ENCODE peak calls at places on chromosomes 12 and 14, in six cellular contexts. One of them, this sample, is unnamed.

GRCh38 chr14:41606249-41607118 is at the start of gene LRFN5:
- DNase-seq in A549: no peak
- DNase-seq in SK-N-SH: peak
- DNase-seq in K562: peak
- DNase-seq in H1: peak
- DNase-seq in HepG2: no peak
- DNase-seq in this sample: no peak

GRCh38 chr12:114668905-114669304 is 15.1 kb downstream of the TBX3 start:
- DNase-seq in A549: no peak
- DNase-seq in SK-N-SH: peak
- DNase-seq in K562: no peak
- DNase-seq in H1: no peak
- DNase-seq in HepG2: peak
- DNase-seq in this sample: no peak

GRCh38 chr12:116062698-116063097 is 214.8 kb downstream of the MED13L start:
- DNase-seq in A549: no peak
- DNase-seq in SK-N-SH: no peak
- DNase-seq in K562: no peak
- DNase-seq in H1: no peak
- DNase-seq in HepG2: no peak
- DNase-seq in this sample: no peak

GRCh38 chr12:121033625-121034349 is 5.3 kb downstream of the OASL start:
- DNase-seq in A549: peak
- DNase-seq in SK-N-SH: no peak
- DNase-seq in K562: no peak
- DNase-seq in H1: no peak
- DNase-seq in HepG2: no peak
- DNase-seq in this sample: peak

GRCh38 chr12:66280573-66280972 is 21.7 kb upstream of the HELB start:
- DNase-seq in A549: no peak
- DNase-seq in SK-N-SH: no peak
- DNase-seq in K562: no peak
- DNase-seq in H1: no peak
- DNase-seq in HepG2: no peak
- DNase-seq in this sample: no peak

GRCh38 chr14:24277606-24278321 is 6.4 kb upstream of the RABGGTA start:
- DNase-seq in A549: no peak
- DNase-seq in SK-N-SH: no peak
- DNase-seq in K562: no peak
- DNase-seq in H1: no peak
- DNase-seq in HepG2: no peak
- DNase-seq in this sample: no peak

GRCh38 chr14:103164786-103165185 is 41.5 kb downstream of the TNFAIP2 start:
- DNase-seq in A549: no peak
- DNase-seq in SK-N-SH: no peak
- DNase-seq in K562: no peak
- DNase-seq in H1: no peak
- DNase-seq in HepG2: no peak
- DNase-seq in this sample: no peak

GRCh38 chr12:115837220-115837619 is 440.3 kb downstream of the MED13L start:
- DNase-seq in A549: no peak
- DNase-seq in SK-N-SH: no peak
- DNase-seq in K562: no peak
- DNase-seq in H1: no peak
- DNase-seq in HepG2: no peak
- DNase-seq in this sample: no peak

GRCh38 chr12:78009031-78009430 is 178.3 kb downstream of the NAV3 start:
- DNase-seq in A549: no peak
- DNase-seq in SK-N-SH: no peak
- DNase-seq in K562: no peak
- DNase-seq in H1: no peak
- DNase-seq in HepG2: no peak
- DNase-seq in this sample: no peak

GRCh38 chr12:53950441-53950781 is 4.3 kb upstream of the HOXC12 start:
- DNase-seq in A549: no peak
- DNase-seq in SK-N-SH: no peak
- DNase-seq in K562: no peak
- DNase-seq in H1: no peak
- DNase-seq in HepG2: no peak
- DNase-seq in this sample: no peak

GRCh38 chr14:61119006-61119405 is 138.0 kb downstream of the SLC38A6 start:
- DNase-seq in A549: no peak
- DNase-seq in SK-N-SH: no peak
- DNase-seq in K562: no peak
- DNase-seq in H1: no peak
- DNase-seq in HepG2: no peak
- DNase-seq in this sample: no peak
- TF ChIP-seq RAD21 in A549: no peak
- TF ChIP-seq RAD21 in SK-N-SH: no peak
- TF ChIP-seq RAD21 in K562: no peak
- TF ChIP-seq RAD21 in H1: no peak
- TF ChIP-seq RAD21 in HepG2: no peak
- TF ChIP-seq RAD21 in this sample: no peak

DNA sequence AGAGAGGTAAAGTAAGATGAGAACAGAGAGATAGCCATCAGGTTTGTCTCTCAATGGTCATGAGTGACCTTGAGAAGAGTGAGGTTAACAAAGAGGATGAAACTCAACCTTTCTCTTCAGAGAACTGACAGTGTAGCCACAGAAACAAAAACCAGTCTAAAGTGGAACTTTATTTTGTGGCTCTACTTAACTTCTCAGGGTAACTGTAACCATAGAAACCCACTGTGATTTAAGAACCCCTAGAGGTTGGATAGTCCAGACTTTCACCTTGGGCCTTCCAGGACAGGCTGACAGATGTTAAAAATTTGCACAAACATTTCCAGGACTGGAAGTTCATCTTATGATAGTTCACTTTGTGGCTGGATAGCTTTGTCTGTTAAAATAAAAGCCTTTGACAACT is 48.5 kb downstream of the ATP23 start:
- DNase-seq in A549: no peak
- DNase-seq in SK-N-SH: no peak
- DNase-seq in K562: no peak
- DNase-seq in H1: no peak
- DNase-seq in HepG2: no peak
- DNase-seq in this sample: no peak
- TF ChIP-seq EP300 in A549: no peak
- TF ChIP-seq EP300 in SK-N-SH: no peak
- TF ChIP-seq EP300 in K562: no peak
- TF ChIP-seq EP300 in H1: no peak
- TF ChIP-seq EP300 in HepG2: no peak
- TF ChIP-seq EP300 in this sample: no peak

GRCh38 chr12:105674871-105675699 is 344.6 kb downstream of the C12orf75 start:
- DNase-seq in A549: no peak
- DNase-seq in SK-N-SH: no peak
- DNase-seq in K562: no peak
- DNase-seq in H1: no peak
- DNase-seq in HepG2: no peak
- DNase-seq in this sample: no peak

GRCh38 chr12:105681341-105681740 is 350.9 kb downstream of the C12orf75 start:
- DNase-seq in A549: no peak
- DNase-seq in SK-N-SH: no peak
- DNase-seq in K562: no peak
- DNase-seq in H1: no peak
- DNase-seq in HepG2: no peak
- DNase-seq in this sample: no peak

GRCh38 chr12:105676694-105677093 is 346.2 kb downstream of the C12orf75 start:
- DNase-seq in A549: no peak
- DNase-seq in SK-N-SH: no peak
- DNase-seq in K562: no peak
- DNase-seq in H1: no peak
- DNase-seq in HepG2: no peak
- DNase-seq in this sample: no peak

GRCh38 chr12:105679982-105680381 is 349.5 kb downstream of the C12orf75 start:
- DNase-seq in A549: no peak
- DNase-seq in SK-N-SH: no peak
- DNase-seq in K562: no peak
- DNase-seq in H1: no peak
- DNase-seq in HepG2: no peak
- DNase-seq in this sample: no peak

DNA sequence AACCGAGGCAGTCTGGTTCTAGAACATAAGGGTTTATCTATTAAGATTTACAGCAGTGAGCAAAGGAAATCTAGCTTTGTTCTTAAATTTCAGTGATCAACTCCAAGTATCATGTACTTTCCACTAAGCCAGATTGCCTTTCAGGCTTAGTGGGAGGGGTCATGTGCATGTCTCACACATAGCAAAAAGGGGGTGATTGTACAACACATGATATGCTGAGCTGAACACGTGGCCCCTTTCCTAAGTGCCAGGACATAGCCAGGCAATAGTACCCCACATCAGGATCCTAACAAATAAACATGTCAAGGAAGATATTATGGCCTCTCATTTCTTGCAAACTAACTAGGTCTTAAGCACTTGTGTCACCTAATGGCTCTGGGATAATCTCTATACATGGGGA is 347.2 kb downstream of the C12orf75 start:
- DNase-seq in A549: no peak
- DNase-seq in SK-N-SH: no peak
- DNase-seq in K562: no peak
- DNase-seq in H1: no peak
- DNase-seq in HepG2: no peak
- DNase-seq in this sample: no peak
- TF ChIP-seq RAD21 in A549: no peak
- TF ChIP-seq RAD21 in SK-N-SH: no peak
- TF ChIP-seq RAD21 in K562: no peak
- TF ChIP-seq RAD21 in H1: no peak
- TF ChIP-seq RAD21 in HepG2: no peak
- TF ChIP-seq RAD21 in this sample: no peak

GRCh38 chr12:75720807-75721206 is 209.4 kb upstream of the KRR1 start:
- DNase-seq in A549: no peak
- DNase-seq in SK-N-SH: peak
- DNase-seq in K562: no peak
- DNase-seq in H1: no peak
- DNase-seq in HepG2: no peak
- DNase-seq in this sample: no peak

GRCh38 chr12:75721231-75721641 is 209.8 kb upstream of the KRR1 start:
- DNase-seq in A549: no peak
- DNase-seq in SK-N-SH: no peak
- DNase-seq in K562: no peak
- DNase-seq in H1: no peak
- DNase-seq in HepG2: no peak
- DNase-seq in this sample: no peak

GRCh38 chr12:75724913-75725312 is 213.5 kb upstream of the KRR1 start:
- DNase-seq in A549: peak
- DNase-seq in SK-N-SH: peak
- DNase-seq in K562: no peak
- DNase-seq in H1: no peak
- DNase-seq in HepG2: peak
- DNase-seq in this sample: no peak

GRCh38 chr12:75721790-75722189 is 210.4 kb upstream of the KRR1 start:
- DNase-seq in A549: no peak
- DNase-seq in SK-N-SH: no peak
- DNase-seq in K562: no peak
- DNase-seq in H1: no peak
- DNase-seq in HepG2: no peak
- DNase-seq in this sample: no peak

GRCh38 chr12:75722714-75723200 is 211.3 kb upstream of the KRR1 start:
- DNase-seq in A549: peak
- DNase-seq in SK-N-SH: no peak
- DNase-seq in K562: peak
- DNase-seq in H1: no peak
- DNase-seq in HepG2: peak
- DNase-seq in this sample: peak
- TF ChIP-seq EP300 in A549: no peak
- TF ChIP-seq EP300 in SK-N-SH: peak
- TF ChIP-seq EP300 in K562: no peak
- TF ChIP-seq EP300 in H1: no peak
- TF ChIP-seq EP300 in HepG2: peak
- TF ChIP-seq EP300 in this sample: no peak

GRCh38 chr14:67469954-67470353 is 18.6 kb downstream of the TMEM229B start:
- DNase-seq in A549: no peak
- DNase-seq in SK-N-SH: no peak
- DNase-seq in K562: no peak
- DNase-seq in H1: no peak
- DNase-seq in HepG2: no peak
- DNase-seq in this sample: no peak
- TF ChIP-seq RAD21 in A549: no peak
- TF ChIP-seq RAD21 in SK-N-SH: no peak
- TF ChIP-seq RAD21 in K562: no peak
- TF ChIP-seq RAD21 in H1: no peak
- TF ChIP-seq RAD21 in HepG2: no peak
- TF ChIP-seq RAD21 in this sample: no peak

GRCh38 chr14:26808407-26808806 is 210.6 kb upstream of the NOVA1 start:
- DNase-seq in A549: no peak
- DNase-seq in SK-N-SH: no peak
- DNase-seq in K562: no peak
- DNase-seq in H1: no peak
- DNase-seq in HepG2: no peak
- DNase-seq in this sample: no peak
- TF ChIP-seq EP300 in A549: no peak
- TF ChIP-seq EP300 in SK-N-SH: no peak
- TF ChIP-seq EP300 in K562: no peak
- TF ChIP-seq EP300 in H1: no peak
- TF ChIP-seq EP300 in HepG2: no peak
- TF ChIP-seq EP300 in this sample: no peak

GRCh38 chr12:87253157-87253556 is 776.0 kb downstream of the C12orf50 start:
- DNase-seq in A549: no peak
- DNase-seq in SK-N-SH: no peak
- DNase-seq in K562: no peak
- DNase-seq in H1: no peak
- DNase-seq in HepG2: no peak
- DNase-seq in this sample: no peak
- TF ChIP-seq RAD21 in A549: no peak
- TF ChIP-seq RAD21 in SK-N-SH: no peak
- TF ChIP-seq RAD21 in K562: no peak
- TF ChIP-seq RAD21 in H1: no peak
- TF ChIP-seq RAD21 in HepG2: no peak
- TF ChIP-seq RAD21 in this sample: no peak